ENCODE peak calls at places on chromosomes 6 and 20, in six cellular contexts. X is breast epithelium, G is HepG2, A is left lung, O is neural progenitor cell, L is cardiac muscle cell. Y is an unnamed sample.

GRCh38 chr20:32823078-32823477 is 3.3 kb downstream of the MAPRE1 start:
- DNase-seq in X (no peak), G (peak; percentile 44), A (no peak), O (peak; percentile 16), L (peak; percentile 76), Y (no peak)

GRCh38 chr6:106715922-106716321 is 86.5 kb downstream of the QRSL1 start:
- DNase-seq in X (no peak), G (no peak), A (no peak), O (no peak), L (no peak), Y (no peak)

GRCh38 chr6:25485820-25486559 is 166.0 kb upstream of the SCGN start:
- DNase-seq in X (no peak), G (no peak), A (no peak), O (no peak), L (peak; percentile 47), Y (peak; percentile 1)

GRCh38 chr6:53643481-53643965 is 22.0 kb downstream of the KLHL31 start:
- DNase-seq in X (no peak), G (peak; percentile 63), A (no peak), O (no peak), L (no peak), Y (no peak)

GRCh38 chr6:33769248-33769821 is 19.6 kb downstream of the LEMD2 start:
- DNase-seq in X (no peak), G (no peak), A (no peak), O (no peak), L (no peak), Y (no peak)

GRCh38 chr6:16766043-16766521 is 4.8 kb upstream of the ATXN1 start:
- DNase-seq in X (no peak), G (no peak), A (no peak), O (no peak), L (no peak), Y (no peak)

GRCh38 chr20:37976862-37977261 is 56.4 kb downstream of the TTI1 start:
- DNase-seq in X (no peak), G (no peak), A (no peak), O (peak; percentile 11), L (no peak), Y (no peak)

GRCh38 chr6:14713561-14713960 is 532.3 kb upstream of the JARID2 start:
- DNase-seq in X (no peak), G (no peak), A (no peak), O (no peak), L (no peak), Y (no peak)

GRCh38 chr6:134707342-134707982 is 242.4 kb downstream of the ALDH8A1 start:
- DNase-seq in X (no peak), G (peak; percentile 80), A (no peak), O (peak; percentile 54), L (peak; percentile 69), Y (no peak)

GRCh38 chr20:63125893-63126601 is 89.9 kb downstream of the YTHDF1 start:
- DNase-seq in X (peak; percentile 25), G (no peak), A (peak; percentile 18), O (no peak), L (no peak), Y (no peak)

GRCh38 chr6:89045585-89045984 is 35.0 kb upstream of the PNRC1 start:
- DNase-seq in X (no peak), G (no peak), A (no peak), O (no peak), L (peak; percentile 17), Y (no peak)

GRCh38 chr20:56289652-56290051 is 41.1 kb downstream of the MC3R start:
- DNase-seq in X (no peak), G (no peak), A (no peak), O (no peak), L (no peak), Y (no peak)

GRCh38 chr6:133741375-133741861 is 147.5 kb upstream of the TCF21 start:
- DNase-seq in X (no peak), G (no peak), A (no peak), O (peak; percentile 51), L (peak; percentile 52), Y (no peak)

GRCh38 chr6:137167702-137168377 is 5.6 kb downstream of the IL22RA2 start:
- DNase-seq in X (no peak), G (no peak), A (no peak), O (no peak), L (no peak), Y (no peak)

GRCh38 chr20:11553603-11554002 is 364.1 kb upstream of the BTBD3 start:
- DNase-seq in X (no peak), G (peak; percentile 9), A (no peak), O (no peak), L (peak; percentile 29), Y (no peak)

GRCh38 chr6:130600880-130601341 is 226.3 kb upstream of the SMLR1 start:
- DNase-seq in X (no peak), G (no peak), A (no peak), O (no peak), L (no peak), Y (no peak)

GRCh38 chr6:9711313-9711712 is 703.6 kb downstream of the TFAP2A start:
- DNase-seq in X (no peak), G (no peak), A (no peak), O (no peak), L (no peak), Y (no peak)

GRCh38 chr6:147382945-147383554 is 125.4 kb upstream of the SAMD5 start:
- DNase-seq in X (no peak), G (peak; percentile 30), A (no peak), O (peak; percentile 31), L (peak; percentile 59), Y (no peak)

GRCh38 chr6:138499303-138499991 is at the start of gene NHSL1:
- DNase-seq in X (no peak), G (peak; percentile 84), A (no peak), O (peak; percentile 51), L (no peak), Y (no peak)

GRCh38 chr6:85143686-85144085 is 306.2 kb upstream of the NT5E start:
- DNase-seq in X (no peak), G (no peak), A (no peak), O (no peak), L (no peak), Y (no peak)

GRCh38 chr6:65780691-65781090 is 73.7 kb upstream of the EYS start:
- DNase-seq in X (no peak), G (no peak), A (no peak), O (no peak), L (no peak), Y (no peak)

GRCh38 chr20:4987130-4987529 is 14.2 kb downstream of the SLC23A2 start:
- DNase-seq in X (no peak), G (no peak), A (no peak), O (no peak), L (no peak), Y (no peak)

GRCh38 chr20:59159091-59159821 is 4.4 kb upstream of the ZNF831 start:
- DNase-seq in X (no peak), G (no peak), A (no peak), O (peak; percentile 38), L (no peak), Y (no peak)

GRCh38 chr20:62816031-62816878 is 595 bp upstream of the COL9A3 start:
- DNase-seq in X (no peak), G (no peak), A (no peak), O (peak; percentile 88), L (no peak), Y (peak; percentile 35)

GRCh38 chr6:43984442-43985321 is 142.6 kb downstream of the MRPL14 start:
- DNase-seq in X (peak; percentile 15), G (no peak), A (no peak), O (no peak), L (peak; percentile 26), Y (no peak)

GRCh38 chr20:56249244-56249955 is 868 bp downstream of the MC3R start:
- DNase-seq in X (no peak), G (peak; percentile 49), A (no peak), O (peak; percentile 61), L (peak; percentile 1), Y (no peak)

GRCh38 chr6:130466052-130466743 is 100.4 kb downstream of the TMEM200A start:
- DNase-seq in X (no peak), G (no peak), A (no peak), O (no peak), L (no peak), Y (no peak)

GRCh38 chr20:48294942-48295341 is 509.7 kb upstream of the SULF2 start:
- DNase-seq in X (no peak), G (no peak), A (no peak), O (no peak), L (no peak), Y (no peak)
- H3K27ac ChIP-seq in X (no peak overlapping the region), G (peak overlapping the region; percentile 9), A (no peak overlapping the region), O (peak overlapping the region; percentile 46), L (peak overlapping the region; percentile 93), Y (no peak overlapping the region)

GRCh38 chr6:128112494-128112893 is 211.6 kb upstream of the THEMIS start:
- DNase-seq in X (no peak), G (no peak), A (no peak), O (no peak), L (no peak), Y (no peak)
- H3K27ac ChIP-seq in X (no peak overlapping the region), G (no peak overlapping the region), A (no peak overlapping the region), O (no peak overlapping the region), L (no peak overlapping the region), Y (no peak overlapping the region)

GRCh38 chr6:46932526-46932925 is 10.8 kb upstream of the ADGRF5 start:
- DNase-seq in X (no peak), G (no peak), A (no peak), O (no peak), L (no peak), Y (no peak)

GRCh38 chr6:46933751-46934150 is 12.0 kb upstream of the ADGRF5 start:
- DNase-seq in X (no peak), G (no peak), A (no peak), O (no peak), L (no peak), Y (no peak)

GRCh38 chr6:46937623-46938022 is 15.9 kb upstream of the ADGRF5 start:
- DNase-seq in X (no peak), G (no peak), A (no peak), O (no peak), L (no peak), Y (no peak)

GRCh38 chr6:46932941-46933340 is 11.2 kb upstream of the ADGRF5 start:
- DNase-seq in X (no peak), G (no peak), A (no peak), O (no peak), L (peak; percentile 60), Y (no peak)

DNA sequence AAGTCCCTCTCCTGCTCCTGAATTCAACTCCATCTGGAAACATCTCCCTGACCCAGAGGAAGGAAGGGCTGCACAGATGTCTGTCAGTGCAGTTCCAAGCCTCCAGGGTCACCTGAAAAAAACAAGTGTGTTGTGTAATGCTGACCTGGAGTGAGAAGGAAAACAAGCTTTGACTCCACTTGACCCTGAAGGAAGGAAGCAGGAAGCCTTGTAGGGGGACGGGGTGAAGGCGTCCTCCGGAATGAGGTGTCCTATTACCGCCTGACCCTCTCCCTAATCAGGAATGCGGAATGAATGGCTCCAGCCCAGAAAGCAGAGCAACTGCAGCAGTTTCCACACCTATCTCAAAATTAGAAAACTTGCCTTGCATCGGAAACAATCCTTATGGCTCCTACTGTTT is 13.9 kb upstream of the ADGRF5 start:
- DNase-seq in X (no peak), G (no peak), A (peak; percentile 50), O (peak; percentile 23), L (peak; percentile 25), Y (no peak)
- H3K27ac ChIP-seq in X (no peak overlapping the region), G (no peak overlapping the region), A (peak overlapping the region; percentile 71), O (no peak overlapping the region), L (no peak overlapping the region), Y (no peak overlapping the region)

DNA sequence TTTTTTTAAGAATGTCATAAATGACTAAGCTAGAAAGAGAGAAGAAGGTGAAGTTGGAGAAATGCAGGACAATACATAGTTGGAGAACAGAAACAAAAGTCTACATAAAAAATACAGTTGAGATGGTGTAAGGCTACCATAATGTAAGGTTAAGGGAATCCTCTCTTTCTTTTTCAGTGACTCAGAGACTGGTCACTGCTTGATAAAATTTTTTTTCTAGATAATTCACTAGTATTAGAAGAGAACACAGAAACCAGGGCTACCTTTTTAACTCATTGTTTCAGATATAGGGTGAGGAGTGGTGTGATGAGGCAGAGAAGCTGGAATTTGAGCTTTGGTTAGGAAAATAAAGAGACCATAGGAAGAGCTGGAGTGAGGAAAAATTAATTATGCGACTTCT is 18.2 kb upstream of the EDN1 start:
- DNase-seq in X (no peak), G (no peak), A (no peak), O (no peak), L (no peak), Y (no peak)
- H3K27ac ChIP-seq in X (no peak overlapping the region), G (no peak overlapping the region), A (no peak overlapping the region), O (no peak overlapping the region), L (no peak overlapping the region), Y (no peak overlapping the region)